ENCODE peak calls at places on chromosomes 2 and 18, in six cellular contexts. Y is mesendoderm, D is IMR-90, I is thoracic aorta, Z is lung, N is uterus. M is an unnamed sample. For H3K4me1 and H3K36me3, the result is how much of the 10 kb centered on the place peaks cover.

GRCh38 chr18:13006731-13007550 is 15.8 kb downstream of the CEP192 start:
- DNase-seq in I (no peak), Z (no peak), N (no peak), D (no peak), Y (no peak), M (no peak)

GRCh38 chr2:173524257-173524951 is 169.7 kb downstream of the CDCA7 start:
- DNase-seq in Z (no peak), Y (no peak), N (no peak), D (no peak), I (no peak), M (no peak)

GRCh38 chr2:162127422-162127821 is 24.6 kb downstream of the GCG start:
- DNase-seq in N (no peak), I (no peak), Y (no peak), Z (no peak), D (no peak), M (no peak)

GRCh38 chr2:127415593-127416485 is 2.4 kb upstream of the PROC start:
- DNase-seq in N (no peak), D (no peak), I (no peak), Z (peak), Y (peak), M (no peak)

GRCh38 chr2:232276739-232277313 is 101.7 kb upstream of the ALPP start:
- DNase-seq in Y (peak), Z (no peak), D (no peak), I (no peak), N (no peak), M (no peak)

GRCh38 chr2:26185304-26185928 is 12.5 kb downstream of the GAREM2 start:
- DNase-seq in D (no peak), N (no peak), Z (no peak), Y (no peak), I (no peak), M (no peak)

GRCh38 chr2:240211096-240211495 is 70.6 kb upstream of the OTOS start:
- DNase-seq in Y (no peak), N (peak), Z (no peak), I (no peak), D (no peak), M (no peak)

GRCh38 chr2:16644204-16644925 is 21.3 kb downstream of the CYRIA start:
- DNase-seq in N (no peak), Z (no peak), I (no peak), Y (no peak), D (peak), M (no peak)

GRCh38 chr2:174776686-174777085 is 12.4 kb upstream of the CHRNA1 start:
- DNase-seq in N (no peak), D (no peak), Z (no peak), I (no peak), Y (no peak), M (no peak)

GRCh38 chr2:144507441-144508161 is 12.3 kb downstream of the ZEB2 start:
- DNase-seq in Z (no peak), N (no peak), I (no peak), D (no peak), Y (no peak), M (no peak)

GRCh38 chr2:45938649-45939511 is 287.4 kb downstream of the PRKCE start:
- DNase-seq in D (peak), Z (peak), I (peak), N (peak), Y (peak), M (peak)

GRCh38 chr2:36369163-36369562 is 13.6 kb downstream of the CRIM1 start:
- DNase-seq in I (no peak), Z (no peak), Y (no peak), N (no peak), D (no peak), M (no peak)

GRCh38 chr2:36369711-36370110 is 14.1 kb downstream of the CRIM1 start:
- DNase-seq in D (no peak), Z (no peak), I (no peak), Y (no peak), N (no peak), M (no peak)

GRCh38 chr2:36367497-36368353 is 12.1 kb downstream of the CRIM1 start:
- DNase-seq in Z (no peak), Y (peak), N (no peak), D (no peak), I (no peak), M (no peak)

GRCh38 chr2:36368438-36368837 is 12.9 kb downstream of the CRIM1 start:
- DNase-seq in Y (no peak), N (no peak), I (no peak), Z (no peak), D (no peak), M (no peak)

DNA sequence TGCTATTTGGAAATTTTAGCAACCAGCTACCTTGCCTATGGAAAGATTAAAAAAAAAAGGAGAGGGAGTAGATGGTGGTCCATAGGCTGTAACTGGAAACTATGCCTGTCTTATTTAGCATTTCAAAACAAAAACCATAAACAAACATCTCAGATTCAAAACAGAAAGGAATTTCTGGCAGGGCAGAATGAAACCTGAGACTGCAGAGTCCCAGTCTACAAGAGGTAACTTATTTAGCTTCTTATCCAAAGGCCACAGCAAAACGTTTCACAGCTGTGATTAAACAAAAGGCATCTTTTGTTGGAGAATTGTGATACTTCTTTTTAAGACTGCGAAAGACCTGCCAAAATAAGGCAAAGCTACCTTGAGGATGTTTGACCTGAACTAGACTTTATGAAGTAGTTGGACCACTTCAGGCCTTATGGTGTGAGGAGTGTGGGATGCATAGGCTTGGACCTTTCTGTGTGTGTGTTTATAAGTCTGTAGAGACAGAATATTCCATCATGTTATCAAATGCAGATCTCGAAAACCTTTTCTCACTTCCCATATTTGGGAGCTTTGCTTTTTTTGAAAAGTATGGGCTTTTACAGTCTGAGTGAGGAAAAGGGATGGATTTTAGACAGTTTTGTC is 11.0 kb downstream of the CRIM1 start:
- DNase-seq in Y (no peak), N (no peak), Z (no peak), D (no peak), I (no peak), M (no peak)
- H3K4me1 ChIP-seq in Y (under half), N (under half), Z (under half), D (under half), I (half or more), M (half or more)

DNA sequence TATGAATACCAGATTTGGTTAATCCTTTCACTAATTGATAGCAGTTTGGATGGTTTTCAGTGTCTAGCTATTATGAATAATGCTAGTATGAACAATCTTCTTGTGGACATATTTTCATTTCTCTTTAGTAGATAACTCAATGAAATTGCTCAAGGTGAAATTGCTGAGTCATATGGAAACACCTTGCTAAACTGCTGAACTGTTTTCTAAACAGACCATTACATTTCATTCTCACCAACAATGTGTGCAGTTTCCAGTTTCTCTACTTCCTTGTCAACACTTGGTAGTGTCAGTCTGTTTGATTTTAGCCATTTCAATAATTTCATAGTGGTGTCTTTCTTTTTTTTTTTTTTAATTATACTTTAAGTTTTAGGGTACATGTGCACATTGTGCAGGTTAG is 250.0 kb downstream of the HRH4 start:
- DNase-seq in D (no peak), Y (no peak), I (no peak), N (no peak), Z (no peak), M (no peak)
- H3K36me3 ChIP-seq in D (under half), Y (under half), I (under half), N (under half), Z (under half), M (under half)

GRCh38 chr18:476368-476767 is 24.1 kb downstream of the COLEC12 start:
- DNase-seq in D (no peak), Y (no peak), N (no peak), I (no peak), Z (no peak), M (no peak)

GRCh38 chr18:475202-475624 is 25.3 kb downstream of the COLEC12 start:
- DNase-seq in Y (peak), N (no peak), D (peak), Z (no peak), I (no peak), M (no peak)

GRCh38 chr18:473687-474265 is 26.7 kb downstream of the COLEC12 start:
- DNase-seq in D (no peak), Z (no peak), N (no peak), Y (no peak), I (no peak), M (no peak)

GRCh38 chr18:471701-472100 is 28.8 kb downstream of the COLEC12 start:
- DNase-seq in N (no peak), I (no peak), D (no peak), Y (no peak), Z (no peak), M (no peak)

GRCh38 chr18:474416-474815 is 26.1 kb downstream of the COLEC12 start:
- DNase-seq in Z (no peak), I (no peak), D (no peak), N (no peak), Y (peak), M (no peak)
- H3K4me1 ChIP-seq in Z (under half), I (under half), D (under half), N (under half), Y (under half), M (under half)

GRCh38 chr2:98563394-98563793 is 44.9 kb downstream of the COA5 start:
- DNase-seq in I (no peak), N (no peak), D (no peak), Z (no peak), Y (no peak), M (no peak)
- H3K36me3 ChIP-seq in I (under half), N (under half), D (under half), Z (under half), Y (under half), M (under half)

GRCh38 chr2:63619328-63619727 is 30.6 kb downstream of the MDH1 start:
- DNase-seq in I (no peak), Y (no peak), D (no peak), N (no peak), Z (no peak), M (no peak)

GRCh38 chr2:63614983-63615945 is 26.5 kb downstream of the MDH1 start:
- DNase-seq in I (no peak), D (peak), N (no peak), Z (no peak), Y (peak), M (peak)

GRCh38 chr2:63613391-63613901 is 24.7 kb downstream of the MDH1 start:
- DNase-seq in I (no peak), Y (peak), Z (no peak), D (no peak), N (no peak), M (no peak)

GRCh38 chr2:63617360-63617759 is 28.6 kb downstream of the MDH1 start:
- DNase-seq in Z (no peak), Y (no peak), I (no peak), D (no peak), N (no peak), M (no peak)

DNA sequence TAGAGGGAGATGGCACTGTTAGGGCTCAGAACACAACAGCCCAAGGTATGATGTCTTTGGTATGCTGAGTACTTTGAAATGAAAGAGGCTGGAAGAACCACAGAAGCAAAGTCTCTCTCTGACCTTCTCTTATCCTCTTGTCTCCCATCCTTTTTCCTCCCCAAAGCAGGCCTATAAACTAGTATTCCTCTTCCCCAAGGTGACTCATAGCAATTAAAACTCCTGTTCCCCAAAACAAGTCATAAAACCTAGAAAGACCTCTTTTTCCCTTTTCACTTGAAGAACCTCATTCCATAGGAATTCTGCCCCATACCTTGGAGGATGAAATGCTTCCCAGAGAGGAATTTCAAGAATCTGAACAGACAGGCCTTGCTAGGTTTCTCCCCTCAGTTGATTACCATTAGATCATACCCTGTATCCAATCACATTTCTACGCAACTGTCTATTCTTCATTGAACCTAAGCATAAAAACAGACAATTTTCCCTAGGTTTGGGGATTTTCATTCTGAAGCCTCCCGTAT is 25.7 kb downstream of the MDH1 start:
- DNase-seq in D (peak), N (no peak), Y (peak), Z (no peak), I (no peak), M (no peak)
- H3K4me1 ChIP-seq in D (under half), N (under half), Y (under half), Z (under half), I (under half), M (under half)

DNA sequence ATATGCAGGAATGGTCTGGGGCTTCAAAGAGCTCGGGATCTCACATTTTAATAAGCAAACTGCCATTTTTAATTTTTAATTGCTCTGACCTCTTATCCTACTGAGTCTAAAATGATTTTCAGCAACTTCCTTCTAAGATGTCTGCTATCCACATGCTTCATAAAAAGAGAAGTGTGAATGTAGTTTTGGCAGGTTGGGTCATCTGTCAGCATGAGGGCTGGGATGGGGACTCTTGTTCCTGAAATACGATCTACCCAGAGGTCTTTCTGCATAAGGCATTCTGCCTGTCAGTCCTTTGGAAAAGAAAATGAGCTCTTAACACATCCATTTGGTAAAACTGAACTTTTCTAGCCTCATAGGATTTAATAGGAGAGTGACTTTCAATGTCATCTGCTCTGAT is 252.8 kb upstream of the APCDD1 start:
- DNase-seq in N (no peak), D (no peak), Y (no peak), Z (no peak), I (no peak), M (no peak)
- H3K36me3 ChIP-seq in N (under half), D (under half), Y (under half), Z (under half), I (under half), M (under half)

GRCh38 chr2:160425394-160425793 is 68.2 kb downstream of the RBMS1 start:
- DNase-seq in Y (no peak), N (no peak), D (peak), Z (no peak), I (no peak), M (no peak)

GRCh38 chr2:160419776-160420521 is 73.7 kb downstream of the RBMS1 start:
- DNase-seq in Y (no peak), D (peak), I (no peak), Z (no peak), N (no peak), M (no peak)

GRCh38 chr2:160420711-160421110 is 72.9 kb downstream of the RBMS1 start:
- DNase-seq in Y (no peak), D (no peak), I (no peak), N (no peak), Z (no peak), M (no peak)

GRCh38 chr2:160425794-160426193 is 67.8 kb downstream of the RBMS1 start:
- DNase-seq in Y (no peak), I (no peak), Z (no peak), D (no peak), N (no peak), M (no peak)

GRCh38 chr2:160423141-160423540 is 70.5 kb downstream of the RBMS1 start:
- DNase-seq in Y (no peak), D (no peak), Z (no peak), I (no peak), N (no peak), M (no peak)
- H3K4me1 ChIP-seq in Y (under half), D (under half), Z (under half), I (under half), N (under half), M (under half)

DNA sequence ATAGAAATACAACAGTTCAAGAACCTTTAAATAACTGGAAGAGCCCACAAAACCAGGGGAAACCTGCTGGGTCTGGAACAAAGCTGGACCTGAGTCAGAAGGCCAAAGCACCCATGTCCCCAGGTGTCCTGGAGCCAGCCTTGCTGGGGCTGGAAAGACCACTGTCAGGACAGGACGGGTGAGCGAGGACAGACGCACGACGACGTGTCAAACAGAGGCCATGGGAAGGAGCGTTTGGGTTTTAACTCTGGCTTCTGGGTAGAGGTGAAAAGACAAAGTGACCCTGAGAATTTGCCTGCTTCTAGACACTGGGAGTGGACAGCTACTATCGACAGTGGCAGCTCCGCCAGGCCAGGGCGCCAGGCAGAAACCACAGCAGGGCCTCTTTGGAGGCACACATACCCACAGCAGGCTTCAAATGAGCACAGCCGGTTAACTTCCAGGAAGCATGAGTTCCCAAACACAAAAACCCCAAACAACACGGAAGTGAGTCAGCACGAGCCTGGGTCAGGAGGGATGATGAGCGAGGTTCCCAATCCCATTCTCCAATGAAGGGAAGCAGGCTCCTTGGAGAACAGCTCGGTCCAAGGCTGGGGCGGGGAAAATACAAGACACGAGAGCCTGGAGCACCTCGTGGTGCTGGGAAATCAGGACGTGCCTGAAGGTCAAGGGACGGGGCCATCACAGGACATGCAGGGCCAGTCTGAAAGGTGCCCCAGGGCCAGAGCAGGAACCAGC is 208.0 kb downstream of the TWIST2 start:
- DNase-seq in Y (no peak), I (no peak), N (no peak), D (no peak), Z (no peak), M (peak)
- H3K36me3 ChIP-seq in Y (under half), I (under half), N (under half), D (under half), Z (under half), M (under half)

GRCh38 chr18:3256693-3257626 is 5.0 kb upstream of the MYL12B start:
- DNase-seq in D (peak), Z (no peak), N (no peak), Y (peak), I (no peak), M (no peak)
- H3K4me1 ChIP-seq in D (under half), Z (under half), N (under half), Y (under half), I (under half), M (under half)